ENCODE peak calls at places on chromosomes 5 and 9, in six cellular contexts. One of them, this sample, is unnamed.

GRCh38 chr9:133612816-133613215 is 3.6 kb upstream of the FAM163B start:
- DNase-seq in H9: no peak
- DNase-seq in K562: no peak
- DNase-seq in RWPE1: no peak
- DNase-seq in left ventricle myocardium inferior: peak; percentile 6
- DNase-seq in spleen: no peak
- DNase-seq in this sample: peak; percentile 14

GRCh38 chr5:4208996-4209395 is 613.4 kb downstream of the IRX1 start:
- DNase-seq in H9: no peak
- DNase-seq in K562: no peak
- DNase-seq in RWPE1: no peak
- DNase-seq in left ventricle myocardium inferior: no peak
- DNase-seq in spleen: no peak
- DNase-seq in this sample: no peak

GRCh38 chr9:14099737-14100136 is 214.2 kb downstream of the NFIB start:
- DNase-seq in H9: no peak
- DNase-seq in K562: no peak
- DNase-seq in RWPE1: no peak
- DNase-seq in left ventricle myocardium inferior: no peak
- DNase-seq in spleen: no peak
- DNase-seq in this sample: no peak

GRCh38 chr5:6595405-6595804 is 37.4 kb downstream of the NSUN2 start:
- DNase-seq in H9: no peak
- DNase-seq in K562: no peak
- DNase-seq in RWPE1: no peak
- DNase-seq in left ventricle myocardium inferior: no peak
- DNase-seq in spleen: no peak
- DNase-seq in this sample: no peak

GRCh38 chr5:151037561-151038291 is 17.3 kb downstream of the GPX3 start:
- DNase-seq in H9: no peak
- DNase-seq in K562: no peak
- DNase-seq in RWPE1: no peak
- DNase-seq in left ventricle myocardium inferior: no peak
- DNase-seq in spleen: peak; percentile 39
- DNase-seq in this sample: peak; percentile 95

GRCh38 chr5:53368516-53368915 is 111.9 kb upstream of the FST start:
- DNase-seq in H9: no peak
- DNase-seq in K562: no peak
- DNase-seq in RWPE1: no peak
- DNase-seq in left ventricle myocardium inferior: no peak
- DNase-seq in spleen: no peak
- DNase-seq in this sample: no peak

GRCh38 chr5:95375591-95375990 is 15.6 kb upstream of the FAM81B start:
- DNase-seq in H9: no peak
- DNase-seq in K562: no peak
- DNase-seq in RWPE1: no peak
- DNase-seq in left ventricle myocardium inferior: no peak
- DNase-seq in spleen: no peak
- DNase-seq in this sample: no peak

GRCh38 chr9:118928723-118929122 is 440.5 kb downstream of the BRINP1 start:
- DNase-seq in H9: peak; percentile 45
- DNase-seq in K562: no peak
- DNase-seq in RWPE1: no peak
- DNase-seq in left ventricle myocardium inferior: no peak
- DNase-seq in spleen: no peak
- DNase-seq in this sample: no peak

GRCh38 chr5:84881737-84882136 is 497.1 kb upstream of the EDIL3 start:
- DNase-seq in H9: no peak
- DNase-seq in K562: no peak
- DNase-seq in RWPE1: no peak
- DNase-seq in left ventricle myocardium inferior: no peak
- DNase-seq in spleen: no peak
- DNase-seq in this sample: no peak

GRCh38 chr9:92971121-92971520 is 23.8 kb downstream of the FGD3 start:
- DNase-seq in H9: no peak
- DNase-seq in K562: no peak
- DNase-seq in RWPE1: no peak
- DNase-seq in left ventricle myocardium inferior: no peak
- DNase-seq in spleen: peak; percentile 51
- DNase-seq in this sample: no peak
- H3K27ac ChIP-seq in H9: peak overlapping the region; percentile 55
- H3K27ac ChIP-seq in K562: no peak overlapping the region
- H3K27ac ChIP-seq in RWPE1: no peak overlapping the region
- H3K27ac ChIP-seq in left ventricle myocardium inferior: no peak overlapping the region
- H3K27ac ChIP-seq in spleen: no peak overlapping the region
- H3K27ac ChIP-seq in this sample: no peak overlapping the region

GRCh38 chr9:93220627-93221425 is 36.9 kb downstream of the WNK2 start:
- DNase-seq in H9: no peak
- DNase-seq in K562: no peak
- DNase-seq in RWPE1: no peak
- DNase-seq in left ventricle myocardium inferior: peak; percentile 56
- DNase-seq in spleen: no peak
- DNase-seq in this sample: peak; percentile 77

GRCh38 chr9:93225417-93225816 is 41.5 kb downstream of the WNK2 start:
- DNase-seq in H9: no peak
- DNase-seq in K562: no peak
- DNase-seq in RWPE1: no peak
- DNase-seq in left ventricle myocardium inferior: no peak
- DNase-seq in spleen: no peak
- DNase-seq in this sample: peak; percentile 35

GRCh38 chr9:93225892-93226291 is 42.0 kb downstream of the WNK2 start:
- DNase-seq in H9: no peak
- DNase-seq in K562: no peak
- DNase-seq in RWPE1: no peak
- DNase-seq in left ventricle myocardium inferior: no peak
- DNase-seq in spleen: no peak
- DNase-seq in this sample: peak; percentile 39

GRCh38 chr9:93224591-93224990 is 40.7 kb downstream of the WNK2 start:
- DNase-seq in H9: peak; percentile 49
- DNase-seq in K562: no peak
- DNase-seq in RWPE1: peak; percentile 99
- DNase-seq in left ventricle myocardium inferior: no peak
- DNase-seq in spleen: no peak
- DNase-seq in this sample: peak; percentile 64

DNA sequence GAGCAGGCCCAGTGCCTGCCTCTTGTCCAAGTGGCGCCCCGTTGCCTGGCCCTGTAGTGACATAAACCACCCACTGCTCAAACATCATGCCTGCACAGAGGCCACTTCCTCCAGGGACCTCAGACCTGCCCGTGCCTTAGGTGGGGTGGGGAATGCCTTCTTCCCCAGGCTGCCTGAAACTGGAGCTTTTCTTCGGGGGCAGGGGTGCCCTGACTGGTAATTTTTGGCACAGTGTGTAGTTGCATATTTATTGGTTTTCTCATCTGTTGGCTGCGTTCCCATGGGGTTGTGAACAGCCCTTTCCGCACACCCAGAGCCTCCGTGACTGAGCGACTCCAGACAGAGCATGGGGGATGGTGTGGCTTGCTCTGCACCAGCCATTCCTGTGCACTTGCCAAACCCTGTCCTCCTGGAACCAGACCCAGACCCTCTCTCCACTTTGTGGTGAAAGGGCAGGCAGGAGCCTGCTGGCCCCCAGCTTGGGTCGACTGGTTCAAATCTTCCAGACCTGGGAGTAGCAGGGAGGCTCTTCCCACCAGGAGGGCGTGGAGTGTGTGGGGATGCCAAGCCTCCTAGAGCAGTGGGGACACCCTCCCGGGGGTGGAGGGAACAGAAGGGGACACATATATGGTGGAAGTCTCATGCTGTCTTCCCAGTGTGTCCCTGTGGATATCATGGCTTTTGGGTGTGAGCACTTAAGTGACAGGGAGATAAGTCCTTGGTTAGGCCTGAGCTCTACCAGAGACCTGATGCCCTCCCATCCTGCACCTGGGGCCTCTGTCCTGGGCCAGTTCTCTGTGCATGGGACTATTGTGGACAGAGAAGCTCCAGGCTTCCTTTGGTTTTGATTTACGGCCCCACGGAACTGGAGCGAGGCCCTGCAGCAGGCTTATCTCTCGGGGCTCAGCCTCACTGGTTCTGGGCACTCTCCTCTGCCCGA is 39.6 kb downstream of the WNK2 start:
- DNase-seq in H9: no peak
- DNase-seq in K562: no peak
- DNase-seq in RWPE1: peak; percentile 99
- DNase-seq in left ventricle myocardium inferior: no peak
- DNase-seq in spleen: no peak
- DNase-seq in this sample: peak; percentile 95
- H3K27ac ChIP-seq in H9: no peak overlapping the region
- H3K27ac ChIP-seq in K562: no peak overlapping the region
- H3K27ac ChIP-seq in RWPE1: peak overlapping the region; percentile 90
- H3K27ac ChIP-seq in left ventricle myocardium inferior: peak overlapping the region; percentile 84
- H3K27ac ChIP-seq in spleen: no peak overlapping the region
- H3K27ac ChIP-seq in this sample: no peak overlapping the region

DNA sequence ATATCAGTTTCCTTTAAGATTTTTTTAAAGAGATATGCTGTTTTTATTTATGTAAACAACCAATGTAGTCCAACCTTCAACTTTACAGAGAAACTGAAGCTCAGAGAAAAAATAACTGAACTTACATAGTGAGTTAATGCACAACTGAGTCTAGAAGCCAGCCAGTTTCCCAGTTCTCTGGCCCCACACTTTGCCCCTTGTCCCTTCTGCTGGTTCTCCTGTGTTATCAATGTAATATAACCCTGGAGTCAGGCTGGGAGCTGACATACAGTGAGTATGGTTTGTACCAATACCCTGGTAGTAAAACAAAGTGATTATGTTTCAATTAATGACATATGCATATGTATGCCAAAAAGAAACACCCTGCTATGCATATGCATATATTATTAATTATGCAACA is 32.2 kb upstream of the GRIA1 start:
- DNase-seq in H9: no peak
- DNase-seq in K562: no peak
- DNase-seq in RWPE1: no peak
- DNase-seq in left ventricle myocardium inferior: no peak
- DNase-seq in spleen: no peak
- DNase-seq in this sample: no peak
- H3K27ac ChIP-seq in H9: no peak overlapping the region
- H3K27ac ChIP-seq in K562: no peak overlapping the region
- H3K27ac ChIP-seq in RWPE1: no peak overlapping the region
- H3K27ac ChIP-seq in left ventricle myocardium inferior: no peak overlapping the region
- H3K27ac ChIP-seq in spleen: no peak overlapping the region
- H3K27ac ChIP-seq in this sample: no peak overlapping the region

GRCh38 chr9:127771570-127772189 is 6.8 kb downstream of the SH2D3C start:
- DNase-seq in H9: no peak
- DNase-seq in K562: no peak
- DNase-seq in RWPE1: no peak
- DNase-seq in left ventricle myocardium inferior: no peak
- DNase-seq in spleen: no peak
- DNase-seq in this sample: peak; percentile 80
- H3K27ac ChIP-seq in H9: no peak overlapping the region
- H3K27ac ChIP-seq in K562: no peak overlapping the region
- H3K27ac ChIP-seq in RWPE1: peak overlapping the region; percentile 61
- H3K27ac ChIP-seq in left ventricle myocardium inferior: peak overlapping the region; percentile 44
- H3K27ac ChIP-seq in spleen: peak overlapping the region; percentile 79
- H3K27ac ChIP-seq in this sample: no peak overlapping the region

GRCh38 chr5:142433526-142434321 is 108.9 kb upstream of the SPRY4 start:
- DNase-seq in H9: no peak
- DNase-seq in K562: no peak
- DNase-seq in RWPE1: no peak
- DNase-seq in left ventricle myocardium inferior: no peak
- DNase-seq in spleen: no peak
- DNase-seq in this sample: peak; percentile 66
- H3K27ac ChIP-seq in H9: no peak overlapping the region
- H3K27ac ChIP-seq in K562: no peak overlapping the region
- H3K27ac ChIP-seq in RWPE1: no peak overlapping the region
- H3K27ac ChIP-seq in left ventricle myocardium inferior: peak overlapping the region; percentile 53
- H3K27ac ChIP-seq in spleen: no peak overlapping the region
- H3K27ac ChIP-seq in this sample: peak overlapping the region; percentile 61

GRCh38 chr9:114571391-114571790 is 16.2 kb upstream of the ATP6V1G1 start:
- DNase-seq in H9: no peak
- DNase-seq in K562: no peak
- DNase-seq in RWPE1: no peak
- DNase-seq in left ventricle myocardium inferior: no peak
- DNase-seq in spleen: no peak
- DNase-seq in this sample: no peak
- H3K27ac ChIP-seq in H9: no peak overlapping the region
- H3K27ac ChIP-seq in K562: no peak overlapping the region
- H3K27ac ChIP-seq in RWPE1: no peak overlapping the region
- H3K27ac ChIP-seq in left ventricle myocardium inferior: no peak overlapping the region
- H3K27ac ChIP-seq in spleen: no peak overlapping the region
- H3K27ac ChIP-seq in this sample: no peak overlapping the region

DNA sequence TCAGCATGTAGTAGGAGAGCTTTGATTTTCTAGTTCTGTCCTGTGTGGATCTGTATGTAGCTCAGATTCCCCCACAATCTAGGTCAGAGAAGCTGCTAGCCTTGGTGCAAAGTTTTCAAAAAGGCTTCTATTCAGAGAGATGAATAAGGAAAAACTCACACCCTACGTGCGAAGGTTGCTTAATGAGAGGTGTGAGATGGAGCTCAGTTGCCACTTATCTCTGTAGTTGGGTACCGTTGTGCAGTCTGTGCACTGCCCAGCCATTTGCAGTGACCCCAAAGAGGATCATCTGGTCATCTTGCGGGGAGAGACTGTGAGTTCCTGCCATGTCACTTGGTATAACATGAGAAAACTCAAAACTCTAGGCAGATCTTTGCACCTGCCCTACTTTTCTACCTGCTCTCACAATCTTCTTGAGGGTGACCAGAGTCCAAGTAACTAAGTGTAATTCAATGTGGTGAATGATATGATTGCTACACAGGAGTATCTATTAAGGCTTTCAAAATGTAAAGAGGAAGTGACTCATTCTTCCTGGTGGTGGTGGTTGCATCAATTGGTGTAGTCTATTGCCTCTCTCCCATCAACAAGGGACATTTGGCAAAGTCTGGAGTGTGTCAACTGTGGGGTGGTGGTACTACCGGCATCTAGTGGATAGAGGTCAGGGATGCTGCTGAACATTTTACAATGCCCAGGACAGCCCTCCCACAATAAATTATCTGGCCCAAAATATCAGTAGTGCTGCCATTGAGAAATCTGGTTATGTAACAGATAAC is 65.2 kb downstream of the TMC1 start:
- DNase-seq in H9: no peak
- DNase-seq in K562: no peak
- DNase-seq in RWPE1: peak; percentile 85
- DNase-seq in left ventricle myocardium inferior: no peak
- DNase-seq in spleen: no peak
- DNase-seq in this sample: peak; percentile 73
- H3K27ac ChIP-seq in H9: no peak overlapping the region
- H3K27ac ChIP-seq in K562: no peak overlapping the region
- H3K27ac ChIP-seq in RWPE1: peak overlapping the region; percentile 59
- H3K27ac ChIP-seq in left ventricle myocardium inferior: no peak overlapping the region
- H3K27ac ChIP-seq in spleen: peak overlapping the region; percentile 27
- H3K27ac ChIP-seq in this sample: no peak overlapping the region

This sample was measured in osteoblast.